ENCODE peak calls at places on chromosomes 4 and X, in nine cellular contexts. M, V, G, L, Y, H, U, D and N are unnamed samples. For H3K9me2 and H3K79me2, the result is how much of the 10 kb centered on the place peaks cover.

GRCh38 chrX:49071877-49072711 is 1.7 kb downstream of the PRAF2 start:
- DNase-seq in M (no peak), V (no peak), G (peak), L (peak), Y (no peak), H (peak), U (no peak), D (peak), N (no peak)

GRCh38 chr4:175054980-175055379 is 136.8 kb downstream of the ADAM29 start:
- DNase-seq in M (no peak), V (no peak), G (no peak), L (peak), Y (peak), H (no peak), U (no peak), D (no peak), N (no peak)

GRCh38 chrX:21972721-21973120 is 32.2 kb downstream of the SMS start:
- DNase-seq in M (no peak), V (peak), G (no peak), L (peak), Y (no peak), H (no peak), U (no peak), D (peak), N (peak)

GRCh38 chr4:86156526-86156925 is 203.3 kb downstream of the MAPK10 start:
- DNase-seq in M (no peak), V (no peak), G (no peak), L (no peak), Y (no peak), H (no peak), U (no peak), D (no peak), N (no peak)

GRCh38 chr4:94208268-94208667 is 603 bp downstream of the SMARCAD1 start:
- DNase-seq in M (no peak), V (no peak), G (peak), L (no peak), Y (peak), H (peak), U (no peak), D (peak), N (no peak)

GRCh38 chrX:39895228-39896110 is 202.3 kb downstream of the BCOR start:
- DNase-seq in M (no peak), V (no peak), G (no peak), L (no peak), Y (no peak), H (no peak), U (no peak), D (peak), N (peak)

GRCh38 chr4:154427149-154427548 is 64.5 kb downstream of the DCHS2 start:
- DNase-seq in M (no peak), V (no peak), G (no peak), L (no peak), Y (no peak), H (no peak), U (no peak), D (no peak), N (no peak)

GRCh38 chr4:88660446-88661294 is 37.0 kb downstream of the NAP1L5 start:
- DNase-seq in M (no peak), V (no peak), G (no peak), L (no peak), Y (no peak), H (no peak), U (no peak), D (peak), N (peak)

GRCh38 chrX:37746268-37746931 is 33.5 kb upstream of the CYBB start:
- DNase-seq in M (no peak), V (peak), G (peak), L (no peak), Y (no peak), H (no peak), U (peak), D (no peak), N (peak)

GRCh38 chr4:77385124-77385969 is 220.3 kb upstream of the CXCL13 start:
- DNase-seq in M (peak), V (peak), G (peak), L (peak), Y (peak), H (peak), U (peak), D (peak), N (peak)

GRCh38 chr4:5472166-5472565 is 236.2 kb downstream of the EVC2 start:
- DNase-seq in M (no peak), V (no peak), G (no peak), L (no peak), Y (no peak), H (no peak), U (no peak), D (no peak), N (no peak)

GRCh38 chrX:109537324-109537665 is 651 bp downstream of the NXT2 start:
- DNase-seq in M (no peak), V (peak), G (peak), L (peak), Y (no peak), H (no peak), U (peak), D (peak), N (peak)

GRCh38 chr4:142815834-142816233 is 30.3 kb downstream of the INPP4B start:
- DNase-seq in M (peak), V (peak), G (no peak), L (no peak), Y (no peak), H (no peak), U (no peak), D (peak), N (peak)

GRCh38 chr4:88792821-88793220 is 95.2 kb upstream of the NAP1L5 start:
- DNase-seq in M (no peak), V (no peak), G (no peak), L (peak), Y (no peak), H (no peak), U (no peak), D (peak), N (peak)

GRCh38 chr4:40247350-40247749 is 50.5 kb downstream of the RHOH start:
- DNase-seq in M (no peak), V (no peak), G (no peak), L (no peak), Y (peak), H (no peak), U (no peak), D (no peak), N (no peak)

GRCh38 chrX:19440713-19441112 is 74.6 kb downstream of the MAP3K15 start:
- DNase-seq in M (no peak), V (no peak), G (no peak), L (no peak), Y (no peak), H (no peak), U (no peak), D (peak), N (peak)

GRCh38 chr4:140243345-140243753 is 89.4 kb upstream of the MAML3 start:
- DNase-seq in M (no peak), V (no peak), G (peak), L (no peak), Y (peak), H (no peak), U (no peak), D (no peak), N (peak)

GRCh38 chr4:97215426-97215825 is 927.9 kb downstream of the STPG2 start:
- DNase-seq in M (no peak), V (no peak), G (no peak), L (no peak), Y (no peak), H (no peak), U (no peak), D (no peak), N (no peak)

GRCh38 chrX:107398115-107398514 is 51.3 kb upstream of the FRMPD3 start:
- DNase-seq in M (no peak), V (no peak), G (no peak), L (no peak), Y (peak), H (no peak), U (peak), D (no peak), N (no peak)

GRCh38 chr4:17787315-17787714 is 5.9 kb upstream of the FAM184B start:
- DNase-seq in M (no peak), V (no peak), G (no peak), L (no peak), Y (no peak), H (no peak), U (no peak), D (peak), N (peak)

GRCh38 chrX:139762400-139763183 is 54.6 kb upstream of the MCF2 start:
- DNase-seq in M (no peak), V (no peak), G (no peak), L (no peak), Y (no peak), H (no peak), U (no peak), D (no peak), N (no peak)

GRCh38 chr4:152696764-152697250 is 17.0 kb upstream of the TMEM154 start:
- DNase-seq in M (peak), V (peak), G (no peak), L (no peak), Y (no peak), H (no peak), U (peak), D (peak), N (peak)

GRCh38 chrX:24902808-24903207 is 113.0 kb downstream of the ARX start:
- DNase-seq in M (no peak), V (no peak), G (peak), L (no peak), Y (no peak), H (no peak), U (no peak), D (peak), N (no peak)

GRCh38 chr4:40719008-40719623 is 30.6 kb upstream of the NSUN7 start:
- DNase-seq in M (peak), V (peak), G (peak), L (peak), Y (peak), H (peak), U (peak), D (peak), N (peak)

GRCh38 chr4:180028682-180029081 is 2214.5 kb upstream of the TENM3 start:
- DNase-seq in M (peak), V (peak), G (peak), L (peak), Y (peak), H (peak), U (peak), D (no peak), N (peak)

GRCh38 chrX:96386981-96387380 is 297.7 kb upstream of the DIAPH2 start:
- DNase-seq in M (no peak), V (no peak), G (no peak), L (no peak), Y (no peak), H (no peak), U (no peak), D (no peak), N (no peak)

GRCh38 chrX:70998402-70999027 is 67.6 kb upstream of the SLC7A3 start:
- DNase-seq in M (no peak), V (peak), G (peak), L (peak), Y (peak), H (no peak), U (no peak), D (peak), N (peak)

GRCh38 chrX:147646949-147647717 is 264.6 kb upstream of the FMR1 start:
- DNase-seq in M (no peak), V (no peak), G (no peak), L (no peak), Y (no peak), H (no peak), U (peak), D (no peak), N (no peak)

GRCh38 chr4:158760866-158761265 is 8.0 kb upstream of the FNIP2 start:
- DNase-seq in M (no peak), V (no peak), G (no peak), L (no peak), Y (no peak), H (no peak), U (no peak), D (peak), N (no peak)

DNA sequence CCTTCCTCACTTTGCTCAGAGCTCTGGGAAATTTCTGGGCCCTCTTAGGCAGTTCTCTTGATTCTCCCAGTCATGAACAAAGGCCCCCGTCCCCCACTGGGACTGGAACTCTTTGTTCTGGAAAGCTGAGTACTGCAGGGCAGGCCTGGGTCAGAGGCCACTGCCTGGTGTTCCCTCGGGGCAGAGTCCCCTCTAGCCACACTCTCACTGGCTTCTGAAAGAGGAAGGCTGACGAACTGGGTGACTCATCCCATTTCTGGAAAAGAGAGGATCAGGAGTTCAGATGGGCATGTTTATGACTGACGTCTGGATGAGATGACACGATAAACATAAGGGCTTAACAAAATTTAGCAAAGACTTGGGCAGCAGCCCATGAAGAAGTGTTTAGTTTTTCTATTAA is 47.7 kb downstream of the DDX3X start:
- DNase-seq in M (peak), V (peak), G (peak), L (peak), Y (no peak), H (no peak), U (no peak), D (peak), N (peak)
- H3K9me2 ChIP-seq in M (under half), V (under half), G (under half), L (under half), Y (under half), H (under half), U (under half), D (under half), N (under half)

GRCh38 chr4:82900016-82900334 is 560 bp upstream of the THAP9 start:
- DNase-seq in M (no peak), V (no peak), G (peak), L (peak), Y (peak), H (no peak), U (peak), D (peak), N (no peak)
- H3K4me3 ChIP-seq in M (peak), V (peak), G (peak), L (peak), Y (peak), H (peak), U (peak), D (peak), N (peak)

DNA sequence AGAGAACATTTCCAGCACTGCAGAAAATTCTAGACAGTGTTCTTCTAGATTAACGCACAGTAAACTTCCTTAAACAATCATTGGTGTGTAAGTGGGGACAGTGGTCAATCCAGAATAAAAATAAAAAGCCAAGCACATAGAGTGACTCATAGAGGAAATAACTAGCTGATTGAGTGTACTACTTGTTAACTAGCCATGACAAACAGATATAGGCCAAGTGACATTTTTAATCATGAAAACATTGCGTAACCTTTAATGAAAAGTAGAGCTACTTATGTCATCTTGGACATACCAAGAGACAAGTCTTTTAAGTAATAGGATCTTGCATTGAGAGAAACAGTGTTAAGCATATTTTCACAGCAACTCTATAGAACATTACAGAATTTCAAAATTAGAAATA is 233.9 kb upstream of the MAB21L2 start:
- DNase-seq in M (peak), V (no peak), G (no peak), L (no peak), Y (no peak), H (no peak), U (no peak), D (peak), N (peak)
- H3K79me2 ChIP-seq in M (under half), V (under half), G (under half), L (under half), Y (under half), H (under half), U (under half), D (under half), N (under half)

DNA sequence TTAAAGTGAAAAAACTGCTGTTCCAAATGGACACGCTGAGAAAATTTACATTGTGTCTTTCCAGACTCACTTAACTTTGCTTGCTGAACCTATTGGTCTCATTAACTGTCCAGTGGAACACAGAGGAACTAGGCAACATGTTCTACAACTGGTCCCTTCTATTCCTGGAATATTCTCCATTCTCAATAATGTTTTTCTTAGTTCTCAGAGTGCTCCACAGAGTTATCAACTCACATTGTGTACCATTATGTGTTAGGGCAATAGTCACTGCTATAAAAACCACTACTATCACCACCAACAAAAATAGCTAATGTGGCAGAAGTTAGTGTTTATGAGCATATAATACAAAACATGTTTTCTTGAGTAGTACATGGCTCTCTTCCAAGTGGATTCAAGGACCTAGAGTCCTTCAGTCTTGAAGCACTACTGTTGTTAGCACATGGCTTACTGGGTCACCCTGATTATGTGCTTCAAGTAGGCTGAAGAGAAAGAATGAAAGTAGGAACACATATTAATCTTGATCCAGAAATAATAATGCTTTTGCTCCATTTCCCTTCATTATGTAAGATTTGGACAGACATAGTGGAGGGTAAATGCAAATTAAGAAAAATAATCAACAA is 865.3 kb upstream of the HS3ST1 start:
- DNase-seq in M (no peak), V (no peak), G (no peak), L (no peak), Y (no peak), H (no peak), U (no peak), D (no peak), N (no peak)
- H3K9me2 ChIP-seq in M (under half), V (under half), G (under half), L (under half), Y (under half), H (under half), U (under half), D (under half), N (under half)

GRCh38 chrX:56233682-56234081 is 1.5 kb downstream of the KLF8 start:
- DNase-seq in M (peak), V (peak), G (peak), L (peak), Y (no peak), H (no peak), U (no peak), D (peak), N (no peak)
- H3K4me3 ChIP-seq in M (no peak), V (peak), G (no peak), L (peak), Y (no peak), H (no peak), U (no peak), D (peak), N (no peak)

GRCh38 chrX:114049063-114049462 is 534.8 kb upstream of the HTR2C start:
- DNase-seq in M (no peak), V (no peak), G (no peak), L (no peak), Y (no peak), H (no peak), U (no peak), D (no peak), N (no peak)
- H3K79me2 ChIP-seq in M (under half), V (under half), G (under half), L (under half), Y (under half), H (under half), U (under half), D (under half), N (under half)

DNA sequence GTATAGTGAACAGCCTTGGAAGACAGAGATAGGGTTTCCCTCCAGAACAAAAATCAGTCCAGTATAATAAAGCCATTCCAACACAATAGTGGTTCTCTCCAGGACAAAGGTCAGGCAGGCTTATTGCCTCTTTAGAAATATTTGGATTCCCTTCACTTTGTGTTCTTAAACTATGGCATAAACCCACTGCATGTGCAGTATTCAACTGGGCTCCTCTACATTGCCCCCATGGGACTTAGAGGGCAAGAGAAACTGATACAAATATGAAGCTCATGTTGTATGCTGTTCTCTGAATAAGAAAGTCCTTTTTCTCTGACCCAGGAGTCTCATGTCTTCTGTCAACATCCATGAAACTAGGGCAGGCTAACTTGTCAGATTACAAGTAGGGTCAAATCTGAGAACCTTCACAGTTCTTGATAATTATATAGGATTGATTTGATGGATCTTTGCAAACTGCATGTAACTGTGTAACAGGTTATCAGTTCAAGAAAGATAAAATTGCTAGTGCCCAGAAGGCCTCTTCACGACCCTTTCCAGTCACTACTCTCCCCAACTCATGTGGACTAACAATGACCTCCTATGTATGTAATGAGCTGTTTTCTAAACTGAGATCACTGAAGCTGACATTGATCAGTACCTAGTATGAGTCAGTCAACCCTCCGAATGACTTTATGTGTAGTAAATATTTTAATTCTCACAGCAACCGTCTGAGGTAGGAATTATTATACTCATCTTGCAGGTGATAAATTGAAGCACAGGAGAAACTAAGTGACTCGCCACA is 31.9 kb upstream of the FAM9C start:
- DNase-seq in M (no peak), V (no peak), G (no peak), L (no peak), Y (no peak), H (no peak), U (no peak), D (peak), N (peak)
- H3K9me2 ChIP-seq in M (under half), V (under half), G (under half), L (under half), Y (under half), H (under half), U (under half), D (under half), N (under half)

GRCh38 chrX:129983575-129984131 is 1.2 kb downstream of the BCORL1 start:
- DNase-seq in M (no peak), V (peak), G (no peak), L (peak), Y (no peak), H (peak), U (no peak), D (peak), N (no peak)

GRCh38 chrX:129981752-129982299 is 609 bp upstream of the BCORL1 start:
- DNase-seq in M (no peak), V (no peak), G (no peak), L (no peak), Y (no peak), H (peak), U (no peak), D (no peak), N (no peak)

GRCh38 chrX:129981207-129981553 is 1.3 kb upstream of the BCORL1 start:
- DNase-seq in M (no peak), V (no peak), G (no peak), L (no peak), Y (no peak), H (no peak), U (no peak), D (no peak), N (no peak)

GRCh38 chrX:129982300-129983246 is at the start of gene BCORL1:
- DNase-seq in M (peak), V (peak), G (peak), L (peak), Y (peak), H (peak), U (peak), D (peak), N (peak)

GRCh38 chrX:129984196-129984962 is 1.9 kb downstream of the BCORL1 start:
- DNase-seq in M (no peak), V (peak), G (peak), L (peak), Y (peak), H (peak), U (no peak), D (peak), N (no peak)
- H3K4me3 ChIP-seq in M (peak), V (peak), G (peak), L (peak), Y (peak), H (no peak), U (no peak), D (peak), N (peak)